ENCODE peak calls at places on chromosomes 13 and 19, in seven cellular contexts. One of them, this sample, is unnamed.

GRCh38 chr19:45663800-45664199 is 4.2 kb upstream of the GIPR start:
- DNase-seq in astrocyte: no peak
- DNase-seq in brain microvascular endothelial cell: no peak
- DNase-seq in left ventricle myocardium inferior: no peak
- DNase-seq in CD8-positive, alpha-beta T cell: no peak
- DNase-seq in upper lobe of left lung: no peak
- DNase-seq in AG09309: no peak
- DNase-seq in this sample: no peak

GRCh38 chr13:20828540-20829364 is 55.0 kb upstream of the EEF1AKMT1 start:
- DNase-seq in astrocyte: no peak
- DNase-seq in brain microvascular endothelial cell: no peak
- DNase-seq in AG09309: peak; percentile 34
- DNase-seq in CD8-positive, alpha-beta T cell: no peak
- DNase-seq in upper lobe of left lung: no peak
- DNase-seq in left ventricle myocardium inferior: no peak
- DNase-seq in this sample: no peak

GRCh38 chr19:38263696-38264485 is 482 bp upstream of the SPINT2 start:
- DNase-seq in CD8-positive, alpha-beta T cell: peak; percentile 79
- DNase-seq in upper lobe of left lung: peak; percentile 97
- DNase-seq in left ventricle myocardium inferior: no peak
- DNase-seq in brain microvascular endothelial cell: peak; percentile 63
- DNase-seq in AG09309: no peak
- DNase-seq in astrocyte: peak; percentile 54
- DNase-seq in this sample: no peak

GRCh38 chr19:40778865-40779284 is 828 bp downstream of the RAB4B start:
- DNase-seq in AG09309: no peak
- DNase-seq in CD8-positive, alpha-beta T cell: no peak
- DNase-seq in upper lobe of left lung: no peak
- DNase-seq in brain microvascular endothelial cell: no peak
- DNase-seq in astrocyte: peak; percentile 22
- DNase-seq in left ventricle myocardium inferior: no peak
- DNase-seq in this sample: no peak

GRCh38 chr19:27762933-27763332 is 1450.0 kb downstream of the UQCRFS1 start:
- DNase-seq in brain microvascular endothelial cell: no peak
- DNase-seq in left ventricle myocardium inferior: no peak
- DNase-seq in CD8-positive, alpha-beta T cell: no peak
- DNase-seq in upper lobe of left lung: no peak
- DNase-seq in AG09309: no peak
- DNase-seq in astrocyte: no peak
- DNase-seq in this sample: no peak

GRCh38 chr13:70960841-70961443 is 852.7 kb upstream of the KLHL1 start:
- DNase-seq in AG09309: no peak
- DNase-seq in left ventricle myocardium inferior: no peak
- DNase-seq in CD8-positive, alpha-beta T cell: no peak
- DNase-seq in brain microvascular endothelial cell: peak; percentile 20
- DNase-seq in astrocyte: peak; percentile 3
- DNase-seq in upper lobe of left lung: no peak
- DNase-seq in this sample: no peak

GRCh38 chr13:93951153-93951552 is 528.3 kb downstream of the DCT start:
- DNase-seq in CD8-positive, alpha-beta T cell: no peak
- DNase-seq in astrocyte: no peak
- DNase-seq in left ventricle myocardium inferior: no peak
- DNase-seq in brain microvascular endothelial cell: no peak
- DNase-seq in upper lobe of left lung: no peak
- DNase-seq in AG09309: no peak
- DNase-seq in this sample: no peak

GRCh38 chr19:7699422-7700127 is 2.4 kb downstream of the FCER2 start:
- DNase-seq in CD8-positive, alpha-beta T cell: no peak
- DNase-seq in AG09309: no peak
- DNase-seq in astrocyte: no peak
- DNase-seq in brain microvascular endothelial cell: no peak
- DNase-seq in upper lobe of left lung: no peak
- DNase-seq in left ventricle myocardium inferior: no peak
- DNase-seq in this sample: no peak

GRCh38 chr13:28441533-28441928 is 53.4 kb downstream of the FLT1 start:
- DNase-seq in CD8-positive, alpha-beta T cell: no peak
- DNase-seq in brain microvascular endothelial cell: no peak
- DNase-seq in astrocyte: no peak
- DNase-seq in left ventricle myocardium inferior: no peak
- DNase-seq in AG09309: no peak
- DNase-seq in upper lobe of left lung: no peak
- DNase-seq in this sample: no peak

GRCh38 chr13:111893071-111893606 is 173.8 kb upstream of the SOX1 start:
- DNase-seq in AG09309: no peak
- DNase-seq in upper lobe of left lung: peak; percentile 59
- DNase-seq in astrocyte: no peak
- DNase-seq in CD8-positive, alpha-beta T cell: peak; percentile 39
- DNase-seq in brain microvascular endothelial cell: peak; percentile 35
- DNase-seq in left ventricle myocardium inferior: no peak
- DNase-seq in this sample: no peak

GRCh38 chr19:16061943-16062342 is 14.4 kb upstream of the TPM4 start:
- DNase-seq in upper lobe of left lung: no peak
- DNase-seq in AG09309: no peak
- DNase-seq in CD8-positive, alpha-beta T cell: peak; percentile 66
- DNase-seq in brain microvascular endothelial cell: no peak
- DNase-seq in astrocyte: no peak
- DNase-seq in left ventricle myocardium inferior: no peak
- DNase-seq in this sample: no peak

GRCh38 chr13:32647926-32648325 is 61.7 kb downstream of the PDS5B start:
- DNase-seq in left ventricle myocardium inferior: no peak
- DNase-seq in CD8-positive, alpha-beta T cell: no peak
- DNase-seq in upper lobe of left lung: no peak
- DNase-seq in AG09309: no peak
- DNase-seq in brain microvascular endothelial cell: no peak
- DNase-seq in astrocyte: no peak
- DNase-seq in this sample: no peak

GRCh38 chr19:10104130-10104513 is 1.6 kb upstream of the ANGPTL6 start:
- DNase-seq in left ventricle myocardium inferior: no peak
- DNase-seq in AG09309: no peak
- DNase-seq in astrocyte: no peak
- DNase-seq in brain microvascular endothelial cell: no peak
- DNase-seq in upper lobe of left lung: no peak
- DNase-seq in CD8-positive, alpha-beta T cell: no peak
- DNase-seq in this sample: no peak
- TF ChIP-seq CTCF in left ventricle myocardium inferior: no peak
- TF ChIP-seq CTCF in AG09309: no peak
- TF ChIP-seq CTCF in astrocyte: no peak
- TF ChIP-seq CTCF in brain microvascular endothelial cell: no peak
- TF ChIP-seq CTCF in upper lobe of left lung: no peak
- TF ChIP-seq CTCF in CD8-positive, alpha-beta T cell: no peak
- TF ChIP-seq CTCF in this sample: no peak

GRCh38 chr13:104953588-104953987 is 1581.9 kb downstream of the EFNB2 start:
- DNase-seq in astrocyte: no peak
- DNase-seq in CD8-positive, alpha-beta T cell: no peak
- DNase-seq in upper lobe of left lung: no peak
- DNase-seq in AG09309: no peak
- DNase-seq in brain microvascular endothelial cell: no peak
- DNase-seq in left ventricle myocardium inferior: no peak
- DNase-seq in this sample: peak; percentile 17

GRCh38 chr13:104949840-104950805 is 1585.3 kb downstream of the EFNB2 start:
- DNase-seq in astrocyte: peak; percentile 35
- DNase-seq in left ventricle myocardium inferior: no peak
- DNase-seq in AG09309: no peak
- DNase-seq in CD8-positive, alpha-beta T cell: no peak
- DNase-seq in upper lobe of left lung: no peak
- DNase-seq in brain microvascular endothelial cell: no peak
- DNase-seq in this sample: no peak

GRCh38 chr13:104954210-104954609 is 1581.3 kb downstream of the EFNB2 start:
- DNase-seq in upper lobe of left lung: no peak
- DNase-seq in brain microvascular endothelial cell: no peak
- DNase-seq in astrocyte: no peak
- DNase-seq in CD8-positive, alpha-beta T cell: no peak
- DNase-seq in AG09309: no peak
- DNase-seq in left ventricle myocardium inferior: no peak
- DNase-seq in this sample: no peak
- H3K4me3 ChIP-seq in upper lobe of left lung: no peak overlapping the region
- H3K4me3 ChIP-seq in brain microvascular endothelial cell: no peak overlapping the region
- H3K4me3 ChIP-seq in astrocyte: no peak overlapping the region
- H3K4me3 ChIP-seq in CD8-positive, alpha-beta T cell: no peak overlapping the region
- H3K4me3 ChIP-seq in AG09309: no peak overlapping the region
- H3K4me3 ChIP-seq in left ventricle myocardium inferior: no peak overlapping the region
- H3K4me3 ChIP-seq in this sample: no peak overlapping the region

DNA sequence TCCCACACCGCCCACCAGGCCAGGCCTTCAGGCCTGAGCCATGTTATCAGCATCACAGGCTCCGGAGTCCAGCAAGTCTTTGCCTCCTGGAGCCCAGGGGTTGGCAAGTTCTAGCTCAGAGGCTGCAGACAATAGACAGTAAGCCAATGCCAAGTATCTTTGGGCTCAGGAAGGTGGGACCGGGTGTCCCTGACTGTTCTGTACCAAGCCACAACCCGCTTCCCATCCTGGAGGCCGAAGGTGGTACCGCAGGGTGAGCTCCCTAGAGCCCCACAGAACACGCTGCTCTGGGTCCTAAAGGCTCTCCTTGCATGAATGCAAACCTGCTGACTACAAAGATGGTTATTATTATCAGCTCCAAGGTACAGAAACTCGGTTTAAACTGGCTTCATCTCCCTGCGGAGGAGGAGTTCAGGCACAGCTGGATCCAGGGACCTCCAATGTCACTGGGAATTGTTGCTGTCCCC is 5.5 kb upstream of the FSTL3 start:
- DNase-seq in brain microvascular endothelial cell: no peak
- DNase-seq in left ventricle myocardium inferior: no peak
- DNase-seq in astrocyte: no peak
- DNase-seq in CD8-positive, alpha-beta T cell: no peak
- DNase-seq in AG09309: no peak
- DNase-seq in upper lobe of left lung: peak; percentile 37
- DNase-seq in this sample: no peak
- TF ChIP-seq CTCF in brain microvascular endothelial cell: peak; percentile 39
- TF ChIP-seq CTCF in left ventricle myocardium inferior: no peak
- TF ChIP-seq CTCF in astrocyte: no peak
- TF ChIP-seq CTCF in CD8-positive, alpha-beta T cell: no peak
- TF ChIP-seq CTCF in AG09309: no peak
- TF ChIP-seq CTCF in upper lobe of left lung: no peak
- TF ChIP-seq CTCF in this sample: no peak

DNA sequence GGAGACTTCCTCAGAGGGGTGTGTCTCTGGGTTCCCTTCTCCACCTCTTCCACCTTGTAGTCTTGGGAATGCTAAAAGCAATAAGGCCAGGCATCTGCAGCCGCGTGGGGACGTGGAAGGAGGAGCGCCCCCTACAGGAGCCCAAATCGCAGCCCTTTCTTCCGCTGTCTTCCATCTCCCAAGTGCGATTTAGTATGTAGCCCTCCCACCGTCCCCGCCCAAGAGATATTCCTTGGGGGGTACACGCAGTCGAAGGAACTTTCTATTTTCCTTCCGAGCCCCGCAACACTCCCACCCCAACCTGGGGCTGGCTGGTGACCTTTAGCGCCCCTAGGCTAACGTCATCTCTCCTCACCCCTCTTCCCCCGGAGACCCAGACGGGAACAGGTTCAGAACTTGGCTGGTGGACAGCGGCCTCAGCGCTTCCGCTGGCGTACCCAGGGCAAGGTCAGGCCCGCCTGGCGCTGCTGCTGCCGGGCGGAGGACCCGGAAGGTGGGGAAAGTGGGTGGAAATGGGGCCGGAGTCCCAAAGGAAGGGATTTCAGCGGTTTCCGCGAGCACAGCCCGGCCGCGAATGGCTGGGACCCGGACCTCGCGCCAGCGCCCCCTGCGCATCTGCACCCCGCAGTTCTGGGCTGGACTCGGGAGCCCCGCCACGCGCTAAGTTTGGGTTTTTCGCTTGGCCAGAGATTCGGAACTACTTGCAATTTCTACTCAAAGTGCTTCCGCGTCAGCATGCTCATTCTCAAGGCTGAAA is 2.1 kb upstream of the PCDH8 start:
- DNase-seq in upper lobe of left lung: peak; percentile 90
- DNase-seq in left ventricle myocardium inferior: peak; percentile 72
- DNase-seq in brain microvascular endothelial cell: no peak
- DNase-seq in astrocyte: peak; percentile 4
- DNase-seq in CD8-positive, alpha-beta T cell: no peak
- DNase-seq in AG09309: no peak
- DNase-seq in this sample: no peak
- H3K4me3 ChIP-seq in upper lobe of left lung: peak overlapping the region; percentile 17
- H3K4me3 ChIP-seq in left ventricle myocardium inferior: peak overlapping the region; percentile 71
- H3K4me3 ChIP-seq in brain microvascular endothelial cell: peak overlapping the region; percentile 53
- H3K4me3 ChIP-seq in astrocyte: peak overlapping the region; percentile 58
- H3K4me3 ChIP-seq in CD8-positive, alpha-beta T cell: peak overlapping the region; percentile 29
- H3K4me3 ChIP-seq in AG09309: peak overlapping the region; percentile 56
- H3K4me3 ChIP-seq in this sample: peak overlapping the region; percentile 56